ENCODE peak calls at places on chromosomes 13 and 19, in eight cellular contexts. R, V, Q, Y, W, G, X and E are unnamed samples.

GRCh38 chr19:14116918-14117578 is 514 bp downstream of the PRKACA start:
- DNase-seq in G (peak; percentile 30), W (no peak), R (no peak), Y (no peak), Q (no peak), X (peak; percentile 25), V (peak; percentile 28), E (peak; percentile 24)

GRCh38 chr13:40341086-40341471 is 325.4 kb downstream of the FOXO1 start:
- DNase-seq in G (no peak), Y (no peak), Q (no peak), W (no peak), V (no peak), X (no peak), R (no peak), E (no peak)

GRCh38 chr19:34430738-34431625 is 2.8 kb downstream of the UBA2 start:
- DNase-seq in G (no peak), Q (peak; percentile 52), Y (peak; percentile 21), W (no peak), R (peak; percentile 70), X (no peak), V (no peak), E (peak; percentile 85)

GRCh38 chr19:1470864-1471513 is 8.0 kb downstream of the C19orf25 start:
- DNase-seq in G (no peak), X (no peak), Q (no peak), V (no peak), R (no peak), Y (peak; percentile 64), W (peak; percentile 86), E (no peak)

GRCh38 chr19:36528921-36529518 is 949 bp upstream of the ZNF260 start:
- DNase-seq in V (no peak), X (no peak), R (no peak), Q (no peak), Y (no peak), W (no peak), G (no peak), E (peak; percentile 16)

GRCh38 chr19:11338164-11338563 is 1.3 kb downstream of the RAB3D start:
- DNase-seq in Q (no peak), Y (peak; percentile 10), X (no peak), G (no peak), V (no peak), R (no peak), W (no peak), E (no peak)

GRCh38 chr13:54599413-54599812 is 1570.8 kb downstream of the OLFM4 start:
- DNase-seq in G (no peak), Y (no peak), R (no peak), X (no peak), V (no peak), Q (no peak), W (no peak), E (no peak)

GRCh38 chr19:2912306-2912705 is 11.6 kb downstream of the ZNF57 start:
- DNase-seq in R (no peak), V (no peak), W (no peak), Y (no peak), G (no peak), X (no peak), Q (no peak), E (no peak)

GRCh38 chr13:88764103-88764502 is 1092.9 kb downstream of the SLITRK5 start:
- DNase-seq in W (no peak), V (no peak), G (no peak), R (no peak), Y (no peak), Q (no peak), X (no peak), E (no peak)

GRCh38 chr19:46863818-46864629 is 3.2 kb downstream of the ARHGAP35 start:
- DNase-seq in Q (peak; percentile 46), R (peak; percentile 86), X (no peak), G (no peak), Y (no peak), V (no peak), W (no peak), E (no peak)

GRCh38 chr13:23384111-23384510 is 49.4 kb downstream of the SACS start:
- DNase-seq in W (no peak), G (no peak), V (no peak), X (no peak), Q (peak; percentile 97), Y (no peak), R (no peak), E (peak; percentile 55)

GRCh38 chr13:73767747-73768315 is 366.4 kb downstream of the KLF12 start:
- DNase-seq in G (no peak), R (no peak), Q (peak; percentile 9), V (no peak), W (no peak), Y (no peak), X (no peak), E (peak; percentile 13)

GRCh38 chr13:83350569-83350968 is 531.7 kb downstream of the SLITRK1 start:
- DNase-seq in G (no peak), R (peak; percentile 5), Q (peak; percentile 25), X (no peak), V (no peak), Y (no peak), W (no peak), E (no peak)

GRCh38 chr19:35006342-35006998 is 6.3 kb downstream of the GRAMD1A start:
- DNase-seq in X (no peak), R (peak; percentile 81), V (no peak), Y (no peak), Q (peak; percentile 84), W (no peak), G (no peak), E (no peak)

GRCh38 chr13:77143325-77143907 is 116.5 kb upstream of the FBXL3 start:
- DNase-seq in R (peak; percentile 29), G (no peak), V (no peak), Q (peak; percentile 13), X (no peak), W (no peak), Y (no peak), E (no peak)

GRCh38 chr13:75357576-75358295 is 124.2 kb downstream of the TBC1D4 start:
- DNase-seq in Q (peak; percentile 74), Y (peak; percentile 29), W (no peak), X (no peak), R (peak; percentile 70), V (no peak), G (no peak), E (peak; percentile 79)

GRCh38 chr13:109479991-109480696 is 306.2 kb downstream of the IRS2 start:
- DNase-seq in Q (no peak), X (no peak), G (no peak), V (no peak), Y (no peak), R (peak; percentile 66), W (no peak), E (no peak)

GRCh38 chr13:19864018-19864338 is 529 bp upstream of the ZMYM5 start:
- DNase-seq in Y (peak; percentile 57), V (no peak), R (peak; percentile 89), G (peak; percentile 74), Q (peak; percentile 79), W (peak; percentile 95), X (no peak), E (peak; percentile 65)

GRCh38 chr19:16779539-16780163 is 49.5 kb upstream of the SIN3B start:
- DNase-seq in V (no peak), G (no peak), Y (no peak), R (peak; percentile 27), W (no peak), Q (peak; percentile 4), X (no peak), E (no peak)

GRCh38 chr19:38290631-38291147 is 13.4 kb upstream of the C19orf33 start:
- DNase-seq in Q (peak; percentile 96), X (no peak), R (peak; percentile 71), Y (no peak), W (no peak), V (no peak), G (no peak), E (no peak)

GRCh38 chr13:71712988-71713653 is 153.9 kb downstream of the DACH1 start:
- DNase-seq in W (no peak), X (no peak), V (no peak), Y (peak; percentile 2), G (peak; percentile 33), Q (no peak), R (peak; percentile 19), E (no peak)

GRCh38 chr13:110329798-110330461 is 22.8 kb downstream of the COL4A2 start:
- DNase-seq in W (no peak), G (no peak), X (no peak), Q (peak; percentile 78), R (peak; percentile 60), Y (no peak), V (no peak), E (no peak)

GRCh38 chr19:1715540-1715939 is 37.8 kb upstream of the ONECUT3 start:
- DNase-seq in V (no peak), Q (no peak), R (no peak), G (no peak), W (no peak), X (no peak), Y (no peak), E (no peak)

GRCh38 chr19:1206063-1206732 is 620 bp downstream of the STK11 start:
- DNase-seq in V (no peak), X (no peak), Q (no peak), G (peak; percentile 10), W (peak; percentile 85), R (no peak), Y (no peak), E (no peak)